ENCODE peak calls at places on chromosome 1, in six cellular contexts. A is NCI-H1092, K is posterior cingulate gyrus, T is A549, W is M059J, H is neural crest cell. S is an unnamed sample.

GRCh38 chr1:44049839-44050238 is 18.6 kb upstream of the SLC6A9 start:
- DNase-seq in A (no peak), H (no peak), W (peak), T (peak), K (no peak), S (no peak)

GRCh38 chr1:181969902-181970301 is 91.6 kb downstream of the ZNF648 start:
- DNase-seq in A (no peak), W (no peak), H (no peak), K (no peak), T (no peak), S (peak)

GRCh38 chr1:46394108-46394871 is at the start of gene FAAH:
- DNase-seq in T (no peak), K (peak), A (no peak), W (no peak), H (peak), S (peak)

GRCh38 chr1:55559111-55559510 is 343.9 kb upstream of the USP24 start:
- DNase-seq in W (no peak), A (no peak), T (no peak), K (no peak), H (no peak), S (no peak)

GRCh38 chr1:156155760-156156495 is 2.5 kb downstream of the SEMA4A start:
- DNase-seq in W (no peak), T (no peak), K (no peak), H (no peak), A (no peak), S (no peak)

GRCh38 chr1:29698033-29698432 is 461.7 kb downstream of the PTPRU start:
- DNase-seq in T (peak), W (peak), A (no peak), H (peak), K (peak), S (peak)

GRCh38 chr1:89779541-89779940 is 41.3 kb upstream of the LRRC8D start:
- DNase-seq in T (no peak), A (no peak), W (no peak), K (no peak), H (no peak), S (no peak)

GRCh38 chr1:168365719-168366474 is 85.2 kb downstream of the TBX19 start:
- DNase-seq in T (peak), K (no peak), H (no peak), A (no peak), W (no peak), S (no peak)